ENCODE peak calls at places on chromosome 1, in eight cellular contexts. T is HuH-7.5; K is caudate nucleus; H is transverse colon; P is WTC11; Y is mucosa of gallbladder; G is activated naive CD8-positive, alpha-beta T cell treated with anti-CD3 and anti-CD28 coated beads for 36 hours; C is Daoy. M is an unnamed sample.

GRCh38 chr1:226575436-226576390 is 27.1 kb downstream of the STUM start:
- DNase-seq in T (no peak), K (no peak), H (no peak), P (no peak), Y (no peak), G (no peak), C (peak), M (no peak)

GRCh38 chr1:153544453-153545066 is 1.0 kb downstream of the S100A4 start:
- DNase-seq in T (no peak), K (no peak), H (no peak), P (no peak), Y (no peak), G (no peak), C (no peak), M (no peak)

GRCh38 chr1:246146811-246147210 is 360.3 kb downstream of the SMYD3 start:
- DNase-seq in T (no peak), K (no peak), H (no peak), P (no peak), Y (no peak), G (no peak), C (no peak), M (no peak)

GRCh38 chr1:23475134-23475628 is 8.8 kb downstream of the ASAP3 start:
- DNase-seq in T (no peak), K (peak), H (no peak), P (no peak), Y (no peak), G (no peak), C (peak), M (peak)

GRCh38 chr1:235326719-235327558 is 1.0 kb downstream of the ARID4B start:
- DNase-seq in T (peak), K (no peak), H (peak), P (peak), Y (peak), G (peak), C (peak), M (peak)

GRCh38 chr1:202958544-202959275 is 598 bp upstream of the ADIPOR1 start:
- DNase-seq in T (peak), K (no peak), H (peak), P (no peak), Y (no peak), G (no peak), C (peak), M (no peak)

GRCh38 chr1:230289350-230289644 is 136.8 kb downstream of the PGBD5 start:
- DNase-seq in T (no peak), K (no peak), H (no peak), P (no peak), Y (no peak), G (no peak), C (no peak), M (no peak)

GRCh38 chr1:110212165-110213142 is 2.3 kb downstream of the KCNC4 start:
- DNase-seq in T (no peak), K (no peak), H (no peak), P (peak), Y (no peak), G (no peak), C (peak), M (no peak)

GRCh38 chr1:155983191-155984023 is 5.1 kb upstream of the ARHGEF2 start:
- DNase-seq in T (no peak), K (no peak), H (peak), P (no peak), Y (no peak), G (no peak), C (peak), M (peak)